ENCODE peak calls at places on chromosomes 5 and 9, in seven cellular contexts. H is H1, A is K562, U is SK-N-SH, V is HepG2, Y is HCT116, K is GM12878. S is an unnamed sample.

GRCh38 chr5:153895266-153895665 is 143.4 kb downstream of the FAM114A2 start:
- DNase-seq in H (no peak), A (no peak), U (no peak), V (no peak), Y (no peak), K (no peak), S (no peak)

GRCh38 chr5:123156577-123157296 is 67.7 kb downstream of the PRDM6 start:
- DNase-seq in H (no peak), A (no peak), U (no peak), V (no peak), Y (no peak), K (no peak), S (no peak)

GRCh38 chr9:138073808-138074207 is 196.2 kb downstream of the CACNA1B start:
- DNase-seq in H (peak), A (no peak), U (peak), V (no peak), Y (no peak), K (no peak), S (no peak)

GRCh38 chr9:28696960-28697359 is 1123.7 kb upstream of the C9orf72 start:
- DNase-seq in H (no peak), A (no peak), U (peak), V (no peak), Y (no peak), K (no peak), S (no peak)

GRCh38 chr9:75588808-75589207 is 301.7 kb upstream of the PCSK5 start:
- DNase-seq in H (no peak), A (no peak), U (peak), V (no peak), Y (no peak), K (no peak), S (no peak)

GRCh38 chr5:11385251-11385900 is 518.9 kb downstream of the CTNND2 start:
- DNase-seq in H (peak), A (no peak), U (peak), V (no peak), Y (no peak), K (no peak), S (no peak)

GRCh38 chr5:109452661-109453060 is 42.9 kb upstream of the PJA2 start:
- DNase-seq in H (no peak), A (no peak), U (no peak), V (no peak), Y (no peak), K (no peak), S (no peak)

GRCh38 chr5:149962040-149962439 is 1.5 kb downstream of the SLC26A2 start:
- DNase-seq in H (no peak), A (peak), U (peak), V (peak), Y (no peak), K (no peak), S (no peak)

GRCh38 chr9:135131488-135131887 is 44.0 kb downstream of the OLFM1 start:
- DNase-seq in H (no peak), A (no peak), U (no peak), V (no peak), Y (no peak), K (no peak), S (no peak)

DNA sequence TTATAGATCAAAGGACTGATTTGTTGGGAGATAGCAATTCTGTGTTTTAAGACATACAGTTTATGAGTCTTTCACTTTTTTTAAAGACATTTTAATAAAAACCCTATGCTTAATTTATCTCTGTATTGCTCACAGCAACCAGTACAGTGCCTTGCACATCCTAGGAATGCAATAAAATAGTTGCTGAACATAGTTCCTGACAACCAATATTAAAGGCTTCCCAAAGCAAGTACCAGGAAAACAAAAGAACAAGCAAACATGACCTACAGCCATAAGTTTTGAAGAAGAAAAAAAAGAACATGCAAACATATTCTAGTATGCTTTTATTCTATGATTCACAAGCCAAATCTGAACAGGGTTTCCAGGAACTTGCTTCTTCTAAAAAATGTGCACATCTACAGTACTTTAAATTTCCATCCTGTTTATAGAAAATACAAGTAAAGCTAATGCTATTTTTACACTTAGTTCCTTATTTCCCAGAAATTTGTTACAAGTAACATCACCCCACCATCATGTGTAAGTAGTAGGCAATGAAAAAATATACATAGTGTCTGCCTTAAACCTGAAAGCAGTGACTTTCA is 4.5 kb downstream of the CEMIP2 start:
- DNase-seq in H (no peak), A (no peak), U (no peak), V (no peak), Y (no peak), K (no peak), S (no peak)
- TF ChIP-seq JUND in H (no peak), A (no peak), U (no peak), V (no peak), Y (no peak), K (no peak), S (no peak)

GRCh38 chr9:93996367-93996766 is 41.2 kb upstream of the BARX1 start:
- DNase-seq in H (no peak), A (no peak), U (no peak), V (no peak), Y (no peak), K (no peak), S (no peak)

GRCh38 chr9:93996863-93997262 is 41.7 kb upstream of the BARX1 start:
- DNase-seq in H (no peak), A (no peak), U (no peak), V (no peak), Y (no peak), K (no peak), S (no peak)

GRCh38 chr9:93990448-93990847 is 35.3 kb upstream of the BARX1 start:
- DNase-seq in H (no peak), A (no peak), U (no peak), V (no peak), Y (no peak), K (no peak), S (no peak)

GRCh38 chr9:93992830-93993229 is 37.7 kb upstream of the BARX1 start:
- DNase-seq in H (no peak), A (no peak), U (no peak), V (no peak), Y (no peak), K (no peak), S (no peak)

GRCh38 chr9:93994132-93994531 is 39.0 kb upstream of the BARX1 start:
- DNase-seq in H (no peak), A (no peak), U (no peak), V (no peak), Y (no peak), K (no peak), S (no peak)
- TF ChIP-seq JUND in H (no peak), A (no peak), U (no peak), V (no peak), Y (no peak), K (no peak), S (no peak)

DNA sequence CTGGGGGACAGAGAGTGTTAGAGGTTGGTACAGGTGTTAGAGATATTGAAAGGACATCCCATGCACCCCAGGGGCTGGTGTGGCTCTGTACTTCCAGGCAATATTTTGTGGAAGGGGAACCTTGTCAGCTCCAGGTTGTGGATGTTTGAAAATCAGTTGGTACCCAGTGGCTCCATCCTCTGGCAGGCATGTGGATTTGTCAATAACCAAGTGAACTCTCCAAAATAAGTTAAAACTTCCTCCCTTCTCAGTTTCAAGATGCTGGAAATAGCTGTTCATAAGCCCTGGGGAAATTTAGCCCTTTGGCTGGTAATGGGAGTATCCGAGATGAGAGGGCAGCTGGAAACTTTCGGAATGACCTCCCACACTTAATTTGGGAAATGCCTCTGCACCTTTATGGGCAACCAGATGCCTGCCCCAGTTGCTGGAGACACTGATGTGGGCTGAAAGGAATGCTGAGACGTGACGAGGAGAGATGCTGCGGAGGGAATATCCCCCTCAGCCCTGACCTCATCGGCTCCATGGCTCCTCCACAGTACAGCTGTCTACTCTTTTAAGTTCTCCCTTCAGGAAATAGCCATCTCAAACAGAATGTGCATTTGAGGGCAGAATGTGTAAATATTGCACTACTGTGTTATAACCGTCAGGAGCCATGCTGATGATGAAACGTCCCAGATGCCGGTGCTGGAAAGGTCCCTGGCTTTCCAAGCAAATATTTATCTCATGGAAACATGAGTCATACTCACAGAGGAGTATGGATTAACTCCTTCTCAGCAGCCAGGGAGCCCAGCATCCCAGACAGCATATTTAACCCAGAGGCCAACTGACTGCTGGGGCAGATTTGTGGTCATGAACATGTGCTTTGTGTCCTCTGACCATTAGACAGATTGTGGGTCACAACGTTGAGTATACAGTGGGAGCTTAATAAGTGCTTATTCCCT is 29.5 kb downstream of the TGFBI start:
- DNase-seq in H (peak), A (no peak), U (no peak), V (peak), Y (peak), K (no peak), S (no peak)
- TF ChIP-seq JUND in H (no peak), A (no peak), U (peak), V (peak), Y (peak), K (no peak), S (no peak)

DNA sequence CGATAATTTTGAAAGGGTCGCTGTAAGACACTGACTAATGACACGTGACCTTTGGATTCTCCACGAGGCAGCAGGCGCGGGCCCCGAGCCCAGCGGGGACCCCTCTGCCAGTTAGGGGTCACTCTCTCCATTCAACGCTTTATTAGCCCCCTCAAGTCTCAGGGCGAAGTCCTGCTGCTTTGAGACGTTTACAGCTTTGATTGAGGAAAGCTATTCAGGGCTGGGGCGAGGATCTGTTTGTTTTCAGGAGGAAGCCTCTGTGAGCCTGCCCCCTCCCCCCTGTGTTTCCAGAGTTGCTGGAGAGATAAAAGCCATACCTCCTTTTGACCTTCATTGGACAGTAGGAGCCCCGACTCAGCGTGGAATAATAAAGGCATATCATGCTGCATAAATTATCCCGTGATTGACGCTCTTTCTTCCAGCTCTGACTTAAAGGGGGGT is 31.4 kb upstream of the MSX2 start:
- DNase-seq in H (peak), A (no peak), U (peak), V (no peak), Y (no peak), K (no peak), S (no peak)
- TF ChIP-seq JUND in H (no peak), A (no peak), U (no peak), V (no peak), Y (no peak), K (no peak), S (no peak)

GRCh38 chr5:129378961-129379360 is 81.1 kb upstream of the ADAMTS19 start:
- DNase-seq in H (no peak), A (no peak), U (no peak), V (no peak), Y (no peak), K (no peak), S (no peak)

GRCh38 chr5:129382921-129383672 is 77.0 kb upstream of the ADAMTS19 start:
- DNase-seq in H (no peak), A (no peak), U (no peak), V (no peak), Y (no peak), K (no peak), S (no peak)

GRCh38 chr5:129384736-129385135 is 75.4 kb upstream of the ADAMTS19 start:
- DNase-seq in H (no peak), A (no peak), U (no peak), V (no peak), Y (no peak), K (no peak), S (no peak)

GRCh38 chr5:129377504-129377903 is 82.6 kb upstream of the ADAMTS19 start:
- DNase-seq in H (no peak), A (no peak), U (no peak), V (no peak), Y (no peak), K (no peak), S (no peak)

DNA sequence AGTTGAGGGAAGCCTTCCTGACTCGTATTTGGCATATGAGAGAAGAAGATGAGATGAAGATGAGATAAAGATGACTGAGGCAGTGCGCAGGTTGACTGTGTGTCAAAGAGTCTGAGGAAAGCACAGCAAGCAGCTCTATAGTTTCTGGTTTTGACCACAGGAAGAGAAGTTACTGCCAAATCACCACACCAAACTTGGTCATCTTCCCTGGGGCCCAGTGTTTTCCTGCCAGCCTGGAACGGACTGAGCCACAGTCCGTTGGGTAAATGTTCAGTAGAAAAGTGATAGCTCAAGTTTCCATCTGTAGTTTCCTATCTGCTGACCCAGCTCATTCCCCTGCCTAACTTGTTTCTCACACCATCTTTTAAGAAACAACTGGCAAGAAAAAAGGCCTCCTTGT is 80.7 kb upstream of the ADAMTS19 start:
- DNase-seq in H (no peak), A (no peak), U (no peak), V (no peak), Y (no peak), K (no peak), S (no peak)
- TF ChIP-seq JUND in H (no peak), A (no peak), U (no peak), V (no peak), Y (no peak), K (no peak), S (no peak)

DNA sequence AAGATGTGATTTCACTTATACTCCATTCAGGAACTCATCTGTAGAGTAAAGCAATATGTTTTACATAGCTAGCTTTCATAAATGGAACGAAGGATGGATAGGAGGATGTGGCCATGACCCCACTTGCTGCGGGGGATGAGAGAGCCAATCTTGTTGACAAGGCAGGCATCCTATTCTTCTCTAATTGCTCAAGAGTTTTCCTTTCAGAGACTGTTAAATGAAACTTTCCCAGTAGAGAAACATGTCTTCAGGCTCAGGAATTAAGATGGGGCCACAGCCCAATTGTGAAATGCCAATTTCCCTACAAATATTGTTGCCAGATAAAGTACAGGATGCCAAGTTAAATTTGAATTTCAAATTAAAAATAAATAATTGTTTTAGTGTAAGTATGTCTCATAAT is 196.2 kb upstream of the TUT7 start:
- DNase-seq in H (no peak), A (no peak), U (no peak), V (no peak), Y (no peak), K (no peak), S (no peak)
- TF ChIP-seq JUND in H (no peak), A (no peak), U (no peak), V (no peak), Y (no peak), K (no peak), S (no peak)

GRCh38 chr5:80192507-80193241 is 63.2 kb downstream of the SERINC5 start:
- DNase-seq in H (no peak), A (no peak), U (no peak), V (peak), Y (no peak), K (no peak), S (no peak)
- TF ChIP-seq JUND in H (no peak), A (no peak), U (no peak), V (no peak), Y (no peak), K (no peak), S (no peak)

GRCh38 chr5:98763001-98763630 is 10.3 kb upstream of the RGMB start:
- DNase-seq in H (no peak), A (no peak), U (no peak), V (no peak), Y (no peak), K (no peak), S (no peak)
- TF ChIP-seq JUND in H (peak), A (no peak), U (peak), V (no peak), Y (no peak), K (no peak), S (no peak)

GRCh38 chr9:26471271-26471670 is 421.3 kb downstream of the CAAP1 start:
- DNase-seq in H (no peak), A (no peak), U (no peak), V (no peak), Y (no peak), K (no peak), S (no peak)

GRCh38 chr9:26470287-26470686 is 422.3 kb downstream of the CAAP1 start:
- DNase-seq in H (no peak), A (no peak), U (no peak), V (no peak), Y (no peak), K (no peak), S (no peak)
- TF ChIP-seq JUND in H (no peak), A (no peak), U (no peak), V (no peak), Y (no peak), K (no peak), S (no peak)

GRCh38 chr5:89948977-89949376 is 460.6 kb downstream of the CETN3 start:
- DNase-seq in H (no peak), A (no peak), U (no peak), V (no peak), Y (no peak), K (no peak), S (no peak)
- TF ChIP-seq JUND in H (no peak), A (no peak), U (no peak), V (no peak), Y (no peak), K (no peak), S (no peak)